ENCODE peak calls at places on chromosome 4, in seven cellular contexts. I, S, D, W, V, K and T are unnamed samples.

GRCh38 chr4:160505724-160506123 is 1402.8 kb downstream of the RAPGEF2 start:
- ATAC-seq in I (no peak), S (no peak), D (no peak), W (no peak), V (no peak), K (no peak), T (no peak)

GRCh38 chr4:86963697-86964096 is 28.9 kb downstream of the AFF1 start:
- ATAC-seq in I (no peak), S (no peak), D (no peak), W (peak; percentile 53), V (no peak), K (peak; percentile 46), T (no peak)

GRCh38 chr4:14871676-14872430 is 130.4 kb upstream of the CPEB2 start:
- ATAC-seq in I (no peak), S (no peak), D (no peak), W (peak; percentile 45), V (peak; percentile 40), K (peak; percentile 94), T (no peak)

GRCh38 chr4:26647523-26648224 is 63.8 kb downstream of the TBC1D19 start:
- ATAC-seq in I (no peak), S (no peak), D (no peak), W (no peak), V (no peak), K (no peak), T (no peak)

GRCh38 chr4:150828159-150828558 is 186.9 kb downstream of the LRBA start:
- ATAC-seq in I (no peak), S (peak; percentile 9), D (no peak), W (peak; percentile 76), V (no peak), K (no peak), T (no peak)

GRCh38 chr4:28006021-28006420 is 1145.4 kb downstream of the STIM2 start:
- ATAC-seq in I (no peak), S (no peak), D (no peak), W (no peak), V (no peak), K (no peak), T (no peak)

GRCh38 chr4:54016504-54016903 is 47.9 kb downstream of the CHIC2 start:
- ATAC-seq in I (no peak), S (no peak), D (no peak), W (no peak), V (no peak), K (no peak), T (no peak)

GRCh38 chr4:189293459-189293858 is 647.2 kb upstream of the FRG1 start:
- ATAC-seq in I (no peak), S (no peak), D (no peak), W (no peak), V (no peak), K (no peak), T (no peak)

GRCh38 chr4:146763560-146763959 is 124.9 kb downstream of the POU4F2 start:
- ATAC-seq in I (no peak), S (no peak), D (no peak), W (no peak), V (no peak), K (no peak), T (no peak)

GRCh38 chr4:168710353-168710946 is 213.6 kb downstream of the PALLD start:
- ATAC-seq in I (peak; percentile 64), S (peak; percentile 65), D (peak; percentile 64), W (no peak), V (peak; percentile 74), K (no peak), T (peak; percentile 59)

GRCh38 chr4:30866907-30867306 is 146.7 kb downstream of the PCDH7 start:
- ATAC-seq in I (no peak), S (no peak), D (no peak), W (no peak), V (no peak), K (peak; percentile 50), T (no peak)

GRCh38 chr4:124828382-124828781 is 115.8 kb upstream of the ANKRD50 start:
- ATAC-seq in I (no peak), S (no peak), D (no peak), W (no peak), V (no peak), K (no peak), T (no peak)

GRCh38 chr4:42600578-42600977 is 56.3 kb downstream of the ATP8A1 start:
- ATAC-seq in I (no peak), S (no peak), D (no peak), W (no peak), V (no peak), K (no peak), T (no peak)

GRCh38 chr4:152356428-152357034 is 179.4 kb downstream of the FBXW7 start:
- ATAC-seq in I (no peak), S (no peak), D (no peak), W (no peak), V (no peak), K (no peak), T (no peak)

GRCh38 chr4:185441479-185441878 is 15.7 kb upstream of the UFSP2 start:
- ATAC-seq in I (no peak), S (no peak), D (no peak), W (no peak), V (no peak), K (no peak), T (no peak)

GRCh38 chr4:13920901-13921300 is 293.4 kb upstream of the BOD1L1 start:
- ATAC-seq in I (peak; percentile 37), S (peak; percentile 71), D (peak; percentile 77), W (peak; percentile 71), V (peak; percentile 85), K (peak; percentile 97), T (peak; percentile 79)

GRCh38 chr4:53476232-53477037 is 99.0 kb downstream of the FIP1L1 start:
- ATAC-seq in I (peak; percentile 40), S (peak; percentile 46), D (peak; percentile 63), W (no peak), V (peak; percentile 95), K (no peak), T (peak; percentile 69)

GRCh38 chr4:11529625-11530201 is 101.0 kb upstream of the HS3ST1 start:
- ATAC-seq in I (no peak), S (no peak), D (no peak), W (peak; percentile 96), V (no peak), K (peak; percentile 98), T (no peak)

GRCh38 chr4:14920759-14921313 is 81.4 kb upstream of the CPEB2 start:
- ATAC-seq in I (no peak), S (no peak), D (no peak), W (no peak), V (no peak), K (no peak), T (peak; percentile 35)

GRCh38 chr4:119682080-119682479 is 53.5 kb upstream of the PDE5A start:
- ATAC-seq in I (no peak), S (no peak), D (no peak), W (peak; percentile 50), V (no peak), K (peak; percentile 56), T (no peak)

GRCh38 chr4:6703786-6704185 is 5.9 kb downstream of the MRFAP1L1 start:
- ATAC-seq in I (no peak), S (peak; percentile 47), D (peak; percentile 61), W (no peak), V (no peak), K (no peak), T (no peak)

GRCh38 chr4:109052699-109053656 is 249.5 kb downstream of the COL25A1 start:
- ATAC-seq in I (no peak), S (no peak), D (no peak), W (no peak), V (no peak), K (no peak), T (no peak)

DNA sequence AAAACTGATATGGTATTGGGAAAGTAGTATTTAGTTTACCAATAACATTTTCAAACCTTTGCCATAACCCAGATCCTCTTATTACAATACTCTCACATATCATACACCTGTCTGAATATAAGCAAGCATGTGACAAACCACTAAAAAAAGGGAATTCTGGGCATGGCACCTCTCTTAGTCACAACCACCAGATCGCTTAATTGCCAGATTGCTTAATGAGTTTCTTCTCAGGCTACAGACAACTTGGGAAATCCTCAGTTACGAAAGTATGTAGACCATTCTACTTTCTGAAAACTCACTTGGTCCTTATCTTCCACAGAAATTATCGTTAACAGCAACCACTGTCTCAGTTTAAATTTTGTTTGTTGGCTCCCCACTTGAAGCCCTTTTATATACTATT is 2.1 kb downstream of the NAF1 start:
- ATAC-seq in I (no peak), S (no peak), D (no peak), W (no peak), V (no peak), K (no peak), T (no peak)
- H3K4me3 ChIP-seq in I (peak overlapping the region; percentile 95), S (no peak overlapping the region), D (peak overlapping the region; percentile 75), W (no peak overlapping the region), V (peak overlapping the region; percentile 87), K (peak overlapping the region; percentile 91), T (peak overlapping the region; percentile 89)

DNA sequence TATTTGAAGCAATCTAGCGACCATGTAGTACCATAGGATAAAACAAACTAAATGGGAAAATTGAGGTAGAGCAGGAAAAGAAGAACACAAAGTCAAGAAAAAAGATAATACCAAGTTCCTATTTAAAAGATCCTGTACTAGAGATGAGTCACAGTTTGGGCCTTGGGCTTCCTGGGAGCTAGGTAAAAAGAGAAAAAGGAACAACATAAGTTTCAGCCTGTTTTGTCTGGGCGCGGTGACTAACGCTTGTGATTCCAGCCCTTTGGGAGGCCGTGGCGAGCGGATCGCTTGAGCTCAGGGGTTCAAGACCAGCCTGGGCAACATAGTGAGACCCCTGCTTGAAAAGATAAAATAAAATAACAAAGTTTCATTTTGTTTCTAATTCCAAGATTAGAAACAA is 14.0 kb upstream of the TMEM156 start:
- ATAC-seq in I (no peak), S (no peak), D (no peak), W (no peak), V (no peak), K (peak; percentile 5), T (no peak)
- H3K4me3 ChIP-seq in I (peak overlapping the region; percentile 100), S (peak overlapping the region; percentile 76), D (peak overlapping the region; percentile 70), W (no peak overlapping the region), V (peak overlapping the region; percentile 83), K (peak overlapping the region; percentile 88), T (no peak overlapping the region)

DNA sequence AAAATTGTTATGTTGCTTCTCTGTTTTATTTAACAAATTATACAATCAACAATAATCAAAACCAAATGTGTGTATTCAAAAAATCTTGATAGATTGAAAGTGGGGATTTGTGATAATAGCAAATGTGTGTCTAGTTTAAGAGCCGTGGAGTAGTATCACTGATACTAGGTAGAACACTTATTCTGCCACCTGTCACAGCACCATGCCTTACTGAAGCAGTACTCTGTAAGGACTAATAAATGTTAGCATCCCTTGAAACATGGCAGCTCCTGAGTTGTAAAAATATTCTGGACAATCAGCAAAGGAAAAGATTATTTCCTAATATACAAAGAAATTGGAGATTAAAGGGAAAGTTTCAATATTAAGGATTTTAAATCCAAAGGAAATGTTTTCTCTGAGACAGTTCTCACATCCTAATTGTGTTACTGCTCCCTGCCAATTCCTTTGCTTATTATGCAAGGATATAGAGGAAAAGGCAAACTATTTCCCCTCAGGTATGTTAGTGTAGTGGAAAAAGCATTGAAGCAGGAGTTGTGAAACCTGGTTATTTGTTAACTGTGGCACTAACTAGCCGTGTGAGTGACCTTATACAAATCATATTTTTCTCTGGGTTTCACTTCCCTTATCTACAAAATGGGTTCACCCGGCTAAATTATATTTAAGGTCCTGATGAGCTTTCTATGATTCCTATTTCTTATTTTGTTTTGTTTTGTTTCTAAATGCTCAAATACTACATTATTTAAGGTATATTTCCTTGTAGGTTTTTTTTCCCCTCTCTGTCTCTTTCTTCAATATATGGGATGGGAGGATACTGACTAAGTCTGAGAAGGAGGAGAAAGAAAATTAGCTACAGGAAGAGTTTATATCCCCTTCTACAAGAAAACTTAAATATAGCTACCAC is 303.2 kb downstream of the ARHGAP24 start:
- ATAC-seq in I (no peak), S (peak; percentile 20), D (peak; percentile 15), W (peak; percentile 33), V (peak; percentile 47), K (peak; percentile 36), T (peak; percentile 49)
- H3K4me3 ChIP-seq in I (peak overlapping the region; percentile 74), S (peak overlapping the region; percentile 26), D (peak overlapping the region; percentile 46), W (no peak overlapping the region), V (peak overlapping the region; percentile 29), K (peak overlapping the region; percentile 71), T (peak overlapping the region; percentile 46)

GRCh38 chr4:133147365-133147821 is 1.7 kb upstream of the PCDH10 start:
- ATAC-seq in I (no peak), S (no peak), D (no peak), W (no peak), V (no peak), K (no peak), T (no peak)
- H3K4me3 ChIP-seq in I (peak overlapping the region; percentile 53), S (peak overlapping the region; percentile 30), D (peak overlapping the region; percentile 45), W (no peak overlapping the region), V (peak overlapping the region; percentile 47), K (peak overlapping the region; percentile 72), T (peak overlapping the region; percentile 57)